ENCODE peak calls at places on chromosome 1, in nine cellular contexts. Z is breast epithelium; V is CD4-positive, CD25-positive, alpha-beta regulatory T cell; J is CD8-positive, alpha-beta T cell; U is cardiac muscle cell; G is Peyer's patch; M is IMR-90; C is endodermal cell; R is ovary. D is an unnamed sample.

GRCh38 chr1:45430486-45430885 is 60.5 kb downstream of the TESK2 start:
- DNase-seq in Z (no peak), V (no peak), J (no peak), U (no peak), G (no peak), M (no peak), C (no peak), R (no peak), D (no peak)

GRCh38 chr1:11690669-11691301 is 725 bp upstream of the DRAXIN start:
- DNase-seq in Z (no peak), V (no peak), J (no peak), U (no peak), G (no peak), M (no peak), C (peak; percentile 80), R (no peak), D (no peak)

GRCh38 chr1:91699339-91699970 is 186.5 kb downstream of the TGFBR3 start:
- DNase-seq in Z (no peak), V (no peak), J (no peak), U (peak; percentile 71), G (no peak), M (peak; percentile 87), C (no peak), R (peak; percentile 71), D (no peak)

GRCh38 chr1:79588719-79589118 is 582.2 kb upstream of the ADGRL4 start:
- DNase-seq in Z (no peak), V (no peak), J (no peak), U (no peak), G (no peak), M (no peak), C (no peak), R (no peak), D (no peak)

GRCh38 chr1:237033061-237033460 is 8.9 kb upstream of the RYR2 start:
- DNase-seq in Z (no peak), V (no peak), J (no peak), U (no peak), G (no peak), M (no peak), C (no peak), R (no peak), D (no peak)

GRCh38 chr1:218656301-218657037 is 311.3 kb downstream of the TGFB2 start:
- DNase-seq in Z (no peak), V (no peak), J (no peak), U (no peak), G (no peak), M (no peak), C (no peak), R (no peak), D (no peak)

GRCh38 chr1:115089443-115090340 is at the start of gene TSPAN2:
- DNase-seq in Z (peak; percentile 60), V (peak; percentile 45), J (peak; percentile 49), U (peak; percentile 43), G (peak; percentile 61), M (peak; percentile 59), C (peak; percentile 95), R (peak; percentile 62), D (peak; percentile 55)

GRCh38 chr1:168343566-168343965 is 62.9 kb downstream of the TBX19 start:
- DNase-seq in Z (no peak), V (no peak), J (no peak), U (no peak), G (no peak), M (no peak), C (no peak), R (no peak), D (no peak)

GRCh38 chr1:38551908-38552307 is 307.7 kb downstream of the RRAGC start:
- DNase-seq in Z (no peak), V (no peak), J (no peak), U (no peak), G (no peak), M (no peak), C (peak; percentile 10), R (no peak), D (no peak)

DNA sequence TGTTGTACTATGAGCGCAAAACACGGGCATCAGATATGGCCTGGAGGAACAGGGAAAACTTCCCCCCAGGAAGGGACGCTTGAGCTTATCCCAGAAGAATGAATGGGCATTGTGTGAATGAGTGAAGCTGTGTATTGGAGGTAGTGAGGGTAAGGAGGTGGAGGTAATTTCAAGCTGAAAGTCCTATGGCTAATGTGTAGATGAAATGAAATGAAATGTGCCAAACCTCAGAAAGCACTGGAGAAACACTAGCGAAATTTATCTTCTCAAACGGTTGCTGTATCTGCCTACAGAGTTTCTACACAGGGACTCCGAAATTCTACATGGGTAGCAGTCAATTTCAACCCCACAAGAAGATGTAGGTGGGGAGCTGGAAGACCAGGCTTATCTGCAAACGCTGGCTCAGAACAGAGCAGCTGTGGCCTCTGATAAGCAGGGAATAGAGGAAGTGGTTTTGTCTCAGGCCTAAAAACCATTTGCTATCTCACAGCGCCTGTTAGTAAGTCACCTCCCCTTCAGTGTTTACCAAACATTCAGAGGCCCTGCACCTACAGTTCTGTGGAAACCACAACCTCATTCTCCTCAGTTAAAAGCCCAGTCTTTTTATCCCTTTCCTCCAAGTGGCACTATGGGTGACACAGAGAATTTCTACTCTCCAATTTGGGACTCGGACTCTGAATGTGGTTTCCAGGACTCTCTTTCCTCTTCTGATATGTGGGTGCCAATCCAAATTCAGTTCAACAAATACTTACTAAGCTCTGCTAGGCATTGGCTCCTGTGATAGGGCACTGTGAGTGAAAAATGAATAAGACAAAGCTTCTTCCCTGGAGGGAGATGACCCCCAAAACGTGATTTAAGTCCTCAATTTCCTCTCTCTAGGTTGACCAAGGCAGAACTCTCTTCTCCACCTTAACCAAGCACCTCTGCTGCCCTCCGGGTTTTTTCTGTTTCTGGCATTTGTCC is 17.1 kb upstream of the SLAMF6 start:
- DNase-seq in Z (no peak), V (no peak), J (peak; percentile 61), U (peak; percentile 44), G (peak; percentile 75), M (no peak), C (peak; percentile 61), R (no peak), D (peak; percentile 53)
- H3K27ac ChIP-seq in Z (no peak overlapping the region), V (peak overlapping the region; percentile 69), J (peak overlapping the region; percentile 36), U (peak overlapping the region; percentile 61), G (peak overlapping the region; percentile 83), M (no peak overlapping the region), C (no peak overlapping the region), R (no peak overlapping the region), D (peak overlapping the region; percentile 65)

DNA sequence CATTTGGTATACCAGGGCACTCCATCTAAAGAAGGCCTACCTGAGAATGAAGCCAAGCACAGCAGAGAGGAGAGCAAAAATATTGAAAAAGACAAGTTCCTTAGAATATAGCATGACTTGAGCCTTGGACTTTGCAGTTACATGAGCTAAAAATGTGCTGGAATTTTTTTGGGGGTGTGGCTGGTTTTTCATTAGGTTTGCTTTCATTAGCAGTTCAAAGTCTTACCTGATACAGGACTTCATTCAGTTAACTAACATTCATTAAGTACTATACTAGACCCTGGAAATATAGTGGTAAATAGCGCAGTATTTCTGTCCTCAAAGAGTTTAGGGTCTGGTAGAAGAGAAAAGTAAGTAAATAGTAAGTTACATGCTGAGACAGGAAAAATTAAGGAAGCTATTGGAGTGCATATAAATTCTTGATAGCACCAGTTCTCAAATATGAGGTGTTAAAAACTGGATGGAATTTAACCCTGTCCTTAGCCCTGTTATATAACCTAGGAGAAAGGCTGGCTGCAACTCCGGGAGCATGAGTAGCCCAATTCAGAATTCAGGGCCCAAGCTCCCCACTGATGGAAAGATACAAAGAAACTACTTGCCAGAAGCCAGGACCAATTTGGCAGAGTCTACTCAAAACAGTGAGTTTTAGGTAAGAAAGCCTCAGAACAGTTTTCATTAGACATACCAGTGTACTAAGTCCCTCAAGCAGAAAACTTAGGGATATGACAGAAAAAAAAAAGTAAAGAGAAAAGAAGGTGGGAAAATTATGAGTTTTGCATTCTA is 3.1 kb upstream of the DOCK7 start:
- DNase-seq in Z (no peak), V (no peak), J (no peak), U (no peak), G (no peak), M (no peak), C (no peak), R (no peak), D (no peak)
- H3K27ac ChIP-seq in Z (peak overlapping the region; percentile 78), V (no peak overlapping the region), J (no peak overlapping the region), U (peak overlapping the region; percentile 76), G (peak overlapping the region; percentile 87), M (peak overlapping the region; percentile 89), C (no peak overlapping the region), R (no peak overlapping the region), D (no peak overlapping the region)

GRCh38 chr1:55695553-55695952 is 480.4 kb upstream of the USP24 start:
- DNase-seq in Z (no peak), V (no peak), J (no peak), U (no peak), G (no peak), M (peak; percentile 43), C (no peak), R (no peak), D (no peak)
- H3K27ac ChIP-seq in Z (peak overlapping the region; percentile 30), V (no peak overlapping the region), J (no peak overlapping the region), U (no peak overlapping the region), G (peak overlapping the region; percentile 30), M (peak overlapping the region; percentile 83), C (no peak overlapping the region), R (no peak overlapping the region), D (no peak overlapping the region)

GRCh38 chr1:87450136-87450535 is 121.5 kb downstream of the LMO4 start:
- DNase-seq in Z (no peak), V (no peak), J (no peak), U (no peak), G (no peak), M (no peak), C (no peak), R (no peak), D (no peak)
- H3K27ac ChIP-seq in Z (no peak overlapping the region), V (no peak overlapping the region), J (no peak overlapping the region), U (peak overlapping the region; percentile 69), G (no peak overlapping the region), M (no peak overlapping the region), C (no peak overlapping the region), R (no peak overlapping the region), D (no peak overlapping the region)